ENCODE peak calls at places on chromosomes 5 and 9, in nine cellular contexts. One of them, this sample, is unnamed.

GRCh38 chr9:113624721-113625120 is 161.2 kb downstream of the RGS3 start:
- DNase-seq in HFFc6: peak
- DNase-seq in GM03348: peak
- DNase-seq in CD8-positive, alpha-beta T cell: no peak
- DNase-seq in stimulated activated CD4-positive, alpha-beta T cell treated with anti-CD3 and anti-CD28 coated beads, Interleukin-2, amount 100 ng/mL, for 48 hours: no peak
- DNase-seq in tibial artery: peak
- DNase-seq in GM06990: no peak
- DNase-seq in skeletal muscle cell: no peak
- DNase-seq in activated CD8-positive, alpha-beta memory T cell treated with anti-CD3 and anti-CD28 coated beads for 48 hours: no peak
- DNase-seq in this sample: peak

GRCh38 chr5:24005384-24005783 is 498.0 kb downstream of the PRDM9 start:
- DNase-seq in HFFc6: no peak
- DNase-seq in GM03348: peak
- DNase-seq in CD8-positive, alpha-beta T cell: no peak
- DNase-seq in stimulated activated CD4-positive, alpha-beta T cell treated with anti-CD3 and anti-CD28 coated beads, Interleukin-2, amount 100 ng/mL, for 48 hours: no peak
- DNase-seq in tibial artery: no peak
- DNase-seq in GM06990: no peak
- DNase-seq in skeletal muscle cell: no peak
- DNase-seq in activated CD8-positive, alpha-beta memory T cell treated with anti-CD3 and anti-CD28 coated beads for 48 hours: no peak
- DNase-seq in this sample: no peak

GRCh38 chr5:180097163-180097894 is 25.8 kb upstream of the RNF130 start:
- DNase-seq in HFFc6: no peak
- DNase-seq in GM03348: no peak
- DNase-seq in CD8-positive, alpha-beta T cell: no peak
- DNase-seq in stimulated activated CD4-positive, alpha-beta T cell treated with anti-CD3 and anti-CD28 coated beads, Interleukin-2, amount 100 ng/mL, for 48 hours: no peak
- DNase-seq in tibial artery: peak
- DNase-seq in GM06990: no peak
- DNase-seq in skeletal muscle cell: no peak
- DNase-seq in activated CD8-positive, alpha-beta memory T cell treated with anti-CD3 and anti-CD28 coated beads for 48 hours: no peak
- DNase-seq in this sample: no peak

GRCh38 chr9:114697951-114698351 is 16.0 kb upstream of the TEX48 start:
- DNase-seq in HFFc6: no peak
- DNase-seq in GM03348: no peak
- DNase-seq in CD8-positive, alpha-beta T cell: no peak
- DNase-seq in stimulated activated CD4-positive, alpha-beta T cell treated with anti-CD3 and anti-CD28 coated beads, Interleukin-2, amount 100 ng/mL, for 48 hours: no peak
- DNase-seq in tibial artery: no peak
- DNase-seq in GM06990: peak
- DNase-seq in skeletal muscle cell: no peak
- DNase-seq in activated CD8-positive, alpha-beta memory T cell treated with anti-CD3 and anti-CD28 coated beads for 48 hours: no peak
- DNase-seq in this sample: no peak

GRCh38 chr5:153530357-153531143 is 40.1 kb downstream of the GRIA1 start:
- DNase-seq in HFFc6: no peak
- DNase-seq in GM03348: no peak
- DNase-seq in CD8-positive, alpha-beta T cell: no peak
- DNase-seq in stimulated activated CD4-positive, alpha-beta T cell treated with anti-CD3 and anti-CD28 coated beads, Interleukin-2, amount 100 ng/mL, for 48 hours: no peak
- DNase-seq in tibial artery: no peak
- DNase-seq in GM06990: no peak
- DNase-seq in skeletal muscle cell: no peak
- DNase-seq in activated CD8-positive, alpha-beta memory T cell treated with anti-CD3 and anti-CD28 coated beads for 48 hours: no peak
- DNase-seq in this sample: no peak

GRCh38 chr9:5953743-5954707 is 61.4 kb downstream of the RANBP6 start:
- DNase-seq in HFFc6: no peak
- DNase-seq in GM03348: no peak
- DNase-seq in CD8-positive, alpha-beta T cell: no peak
- DNase-seq in stimulated activated CD4-positive, alpha-beta T cell treated with anti-CD3 and anti-CD28 coated beads, Interleukin-2, amount 100 ng/mL, for 48 hours: no peak
- DNase-seq in tibial artery: no peak
- DNase-seq in GM06990: no peak
- DNase-seq in skeletal muscle cell: no peak
- DNase-seq in activated CD8-positive, alpha-beta memory T cell treated with anti-CD3 and anti-CD28 coated beads for 48 hours: no peak
- DNase-seq in this sample: no peak

GRCh38 chr9:132760057-132760456 is 89.8 kb downstream of the GTF3C4 start:
- DNase-seq in HFFc6: no peak
- DNase-seq in GM03348: no peak
- DNase-seq in CD8-positive, alpha-beta T cell: no peak
- DNase-seq in stimulated activated CD4-positive, alpha-beta T cell treated with anti-CD3 and anti-CD28 coated beads, Interleukin-2, amount 100 ng/mL, for 48 hours: no peak
- DNase-seq in tibial artery: no peak
- DNase-seq in GM06990: no peak
- DNase-seq in skeletal muscle cell: no peak
- DNase-seq in activated CD8-positive, alpha-beta memory T cell treated with anti-CD3 and anti-CD28 coated beads for 48 hours: no peak
- DNase-seq in this sample: no peak

GRCh38 chr9:88046542-88046941 is 72.2 kb upstream of the CDK20 start:
- DNase-seq in HFFc6: no peak
- DNase-seq in GM03348: no peak
- DNase-seq in CD8-positive, alpha-beta T cell: no peak
- DNase-seq in stimulated activated CD4-positive, alpha-beta T cell treated with anti-CD3 and anti-CD28 coated beads, Interleukin-2, amount 100 ng/mL, for 48 hours: no peak
- DNase-seq in tibial artery: no peak
- DNase-seq in GM06990: no peak
- DNase-seq in skeletal muscle cell: no peak
- DNase-seq in activated CD8-positive, alpha-beta memory T cell treated with anti-CD3 and anti-CD28 coated beads for 48 hours: no peak
- DNase-seq in this sample: no peak

GRCh38 chr5:55172051-55172899 is 702 bp downstream of the CDC20B start:
- DNase-seq in HFFc6: peak
- DNase-seq in GM03348: peak
- DNase-seq in CD8-positive, alpha-beta T cell: peak
- DNase-seq in stimulated activated CD4-positive, alpha-beta T cell treated with anti-CD3 and anti-CD28 coated beads, Interleukin-2, amount 100 ng/mL, for 48 hours: peak
- DNase-seq in tibial artery: no peak
- DNase-seq in GM06990: no peak
- DNase-seq in skeletal muscle cell: peak
- DNase-seq in activated CD8-positive, alpha-beta memory T cell treated with anti-CD3 and anti-CD28 coated beads for 48 hours: peak
- DNase-seq in this sample: peak

GRCh38 chr5:168404366-168404765 is 81.9 kb upstream of the RARS1 start:
- DNase-seq in HFFc6: peak
- DNase-seq in GM03348: peak
- DNase-seq in CD8-positive, alpha-beta T cell: no peak
- DNase-seq in stimulated activated CD4-positive, alpha-beta T cell treated with anti-CD3 and anti-CD28 coated beads, Interleukin-2, amount 100 ng/mL, for 48 hours: no peak
- DNase-seq in tibial artery: no peak
- DNase-seq in GM06990: no peak
- DNase-seq in skeletal muscle cell: peak
- DNase-seq in activated CD8-positive, alpha-beta memory T cell treated with anti-CD3 and anti-CD28 coated beads for 48 hours: no peak
- DNase-seq in this sample: peak

This sample was measured in hepatic stellate cell.